ENCODE peak calls at places on chromosome X, in seven cellular contexts. T is activated CD4-positive, alpha-beta T cell treated with anti-CD3 and anti-CD28 coated beads for 1 hour; D is cerebellar cortex; P is HT-29; E is lower leg skin; A is GM13976; K is CD8-positive, alpha-beta T cell. R is an unnamed sample.

GRCh38 chrX:44431206-44431605 is 87.7 kb upstream of the EFHC2 start:
- DNase-seq in T (no peak), D (no peak), P (peak), E (no peak), A (no peak), K (no peak), R (no peak)

GRCh38 chrX:336227-336626 is 17.6 kb upstream of the GTPBP6 start:
- DNase-seq in T (no peak), D (no peak), P (no peak), E (no peak), A (no peak), K (no peak), R (no peak)

GRCh38 chrX:80486299-80486698 is 66.1 kb downstream of the TENT5D start:
- DNase-seq in T (no peak), D (no peak), P (no peak), E (no peak), A (no peak), K (no peak), R (no peak)

GRCh38 chrX:150753968-150754367 is 60.8 kb downstream of the MTMR1 start:
- DNase-seq in T (no peak), D (no peak), P (no peak), E (no peak), A (no peak), K (no peak), R (no peak)

GRCh38 chrX:107552976-107553375 is 75.3 kb upstream of the PRPS1 start:
- DNase-seq in T (no peak), D (no peak), P (no peak), E (peak), A (no peak), K (no peak), R (no peak)

GRCh38 chrX:40207626-40208025 is 109.9 kb upstream of the BCOR start:
- DNase-seq in T (no peak), D (no peak), P (no peak), E (no peak), A (peak), K (no peak), R (no peak)

GRCh38 chrX:85859426-85859825 is 187.9 kb downstream of the CHM start:
- DNase-seq in T (no peak), D (no peak), P (peak), E (no peak), A (no peak), K (no peak), R (no peak)

GRCh38 chrX:95145848-95146540 is 1472.0 kb downstream of the FAM133A start:
- DNase-seq in T (no peak), D (no peak), P (peak), E (no peak), A (no peak), K (no peak), R (no peak)

GRCh38 chrX:124938715-124939114 is 381.0 kb upstream of the TEX13C start:
- DNase-seq in T (no peak), D (peak), P (no peak), E (no peak), A (no peak), K (no peak), R (no peak)

GRCh38 chrX:69021561-69021960 is 143.7 kb downstream of the PJA1 start:
- DNase-seq in T (no peak), D (no peak), P (no peak), E (peak), A (no peak), K (no peak), R (no peak)

GRCh38 chrX:132041016-132041415 is 17.9 kb downstream of the STK26 start:
- DNase-seq in T (no peak), D (no peak), P (no peak), E (no peak), A (no peak), K (no peak), R (no peak)

GRCh38 chrX:131322646-131323045 is 33.5 kb upstream of the IGSF1 start:
- DNase-seq in T (no peak), D (no peak), P (no peak), E (no peak), A (no peak), K (no peak), R (no peak)

GRCh38 chrX:31199051-31199769 is 127.4 kb upstream of the FTHL17 start:
- DNase-seq in T (no peak), D (no peak), P (no peak), E (no peak), A (no peak), K (no peak), R (no peak)

GRCh38 chrX:47610506-47610905 is 9.2 kb downstream of the SYN1 start:
- DNase-seq in T (no peak), D (no peak), P (no peak), E (peak), A (no peak), K (no peak), R (no peak)

GRCh38 chrX:41027388-41027787 is 57.9 kb upstream of the USP9X start:
- DNase-seq in T (no peak), D (no peak), P (peak), E (no peak), A (no peak), K (no peak), R (no peak)

GRCh38 chrX:101619336-101619735 is 1.5 kb upstream of the ARMCX6 start:
- DNase-seq in T (no peak), D (no peak), P (no peak), E (no peak), A (no peak), K (no peak), R (no peak)

GRCh38 chrX:16445166-16445752 is 204.7 kb upstream of the S100G start:
- DNase-seq in T (peak), D (peak), P (peak), E (no peak), A (peak), K (peak), R (peak)

GRCh38 chrX:9805956-9806355 is 19.7 kb downstream of the SHROOM2 start:
- DNase-seq in T (no peak), D (no peak), P (no peak), E (no peak), A (no peak), K (no peak), R (no peak)

GRCh38 chrX:115047715-115048114 is 30.3 kb upstream of the IL13RA2 start:
- DNase-seq in T (no peak), D (no peak), P (no peak), E (no peak), A (no peak), K (no peak), R (no peak)

GRCh38 chrX:25721564-25721963 is 416.6 kb upstream of the MAGEB18 start:
- DNase-seq in T (no peak), D (peak), P (peak), E (no peak), A (no peak), K (no peak), R (no peak)

GRCh38 chrX:150558424-150558823 is 10.0 kb upstream of the MTM1 start:
- DNase-seq in T (no peak), D (no peak), P (no peak), E (no peak), A (no peak), K (no peak), R (no peak)

GRCh38 chrX:9586992-9587392 is 122.1 kb downstream of the TBL1X start:
- DNase-seq in T (no peak), D (peak), P (no peak), E (peak), A (no peak), K (no peak), R (no peak)

GRCh38 chrX:68847172-68847571 is 18.4 kb downstream of the EFNB1 start:
- DNase-seq in T (no peak), D (no peak), P (no peak), E (no peak), A (no peak), K (no peak), R (no peak)

GRCh38 chrX:9781941-9782340 is 4.3 kb upstream of the SHROOM2 start:
- DNase-seq in T (no peak), D (no peak), P (no peak), E (no peak), A (no peak), K (no peak), R (no peak)

GRCh38 chrX:65866146-65866545 is 173.7 kb downstream of the VSIG4 start:
- DNase-seq in T (no peak), D (no peak), P (no peak), E (no peak), A (peak), K (peak), R (peak)

GRCh38 chrX:7617994-7618393 is 225.0 kb upstream of the VCX start:
- DNase-seq in T (no peak), D (no peak), P (no peak), E (no peak), A (no peak), K (no peak), R (no peak)

GRCh38 chrX:108299101-108299591 is 139.1 kb downstream of the COL4A6 start:
- DNase-seq in T (no peak), D (no peak), P (no peak), E (no peak), A (no peak), K (no peak), R (no peak)

GRCh38 chrX:23118163-23118562 is 118.4 kb downstream of the DDX53 start:
- DNase-seq in T (no peak), D (no peak), P (no peak), E (no peak), A (no peak), K (no peak), R (no peak)

GRCh38 chrX:150913511-150913910 is 15.0 kb upstream of the CD99L2 start:
- DNase-seq in T (no peak), D (no peak), P (no peak), E (no peak), A (no peak), K (no peak), R (no peak)

GRCh38 chrX:123859409-123859827 is 435 bp upstream of the XIAP start:
- DNase-seq in T (no peak), D (no peak), P (no peak), E (peak), A (no peak), K (no peak), R (no peak)

GRCh38 chrX:27915617-27916016 is 65.6 kb downstream of the DCAF8L1 start:
- DNase-seq in T (no peak), D (no peak), P (no peak), E (no peak), A (no peak), K (no peak), R (no peak)

GRCh38 chrX:24395775-24396174 is 35.3 kb downstream of the SUPT20HL1 start:
- DNase-seq in T (peak), D (peak), P (peak), E (no peak), A (peak), K (peak), R (no peak)

GRCh38 chrX:144722307-144722706 is 525.0 kb upstream of the SPANXN1 start:
- DNase-seq in T (no peak), D (no peak), P (no peak), E (no peak), A (no peak), K (no peak), R (no peak)

GRCh38 chrX:128518508-128518907 is 466.3 kb upstream of the ACTRT1 start:
- DNase-seq in T (no peak), D (no peak), P (peak), E (no peak), A (no peak), K (no peak), R (no peak)

GRCh38 chrX:39152106-39152649 is 350.9 kb downstream of the MID1IP1 start:
- DNase-seq in T (no peak), D (peak), P (no peak), E (no peak), A (peak), K (no peak), R (no peak)

GRCh38 chrX:69173906-69174305 is 8.7 kb upstream of the PJA1 start:
- DNase-seq in T (no peak), D (no peak), P (no peak), E (no peak), A (no peak), K (no peak), R (no peak)

GRCh38 chrX:27336466-27337091 is 126.6 kb downstream of the PPP4R3C start:
- DNase-seq in T (no peak), D (peak), P (peak), E (no peak), A (peak), K (no peak), R (no peak)

GRCh38 chrX:151081016-151081415 is 95.4 kb upstream of the GPR50 start:
- DNase-seq in T (no peak), D (no peak), P (no peak), E (no peak), A (no peak), K (no peak), R (no peak)

GRCh38 chrX:80511969-80512760 is 91.9 kb downstream of the TENT5D start:
- DNase-seq in T (no peak), D (no peak), P (no peak), E (no peak), A (no peak), K (no peak), R (no peak)

GRCh38 chrX:136872091-136872700 is 8.3 kb downstream of the RBMX start:
- DNase-seq in T (no peak), D (no peak), P (no peak), E (no peak), A (no peak), K (no peak), R (no peak)